ENCODE peak calls at places on chromosomes 13 and 19, in four cellular contexts. Q is IMR-90, Y is HCT116, G is body of pancreas. P is an unnamed sample. For H3K36me3, the result is how much of the 10 kb centered on the place peaks cover.

GRCh38 chr13:52450012-52450792 is at the start of gene VPS36:
- DNase-seq in Q (peak), Y (peak), G (peak), P (peak)

GRCh38 chr19:1715540-1715939 is 37.8 kb upstream of the ONECUT3 start:
- DNase-seq in Q (no peak), Y (no peak), G (no peak), P (no peak)

GRCh38 chr19:6556480-6556879 is 25.7 kb downstream of the TNFSF9 start:
- DNase-seq in Q (no peak), Y (no peak), G (no peak), P (no peak)

GRCh38 chr13:73220966-73221720 is 162.3 kb downstream of the KLF5 start:
- DNase-seq in Q (peak), Y (no peak), G (no peak), P (no peak)

GRCh38 chr19:48664476-48664875 is 8.3 kb downstream of the NTN5 start:
- DNase-seq in Q (no peak), Y (no peak), G (no peak), P (no peak)

GRCh38 chr19:32748497-32748896 is 28.9 kb downstream of the TDRD12 start:
- DNase-seq in Q (no peak), Y (no peak), G (no peak), P (no peak)

GRCh38 chr13:66835040-66835628 is 395.0 kb downstream of the PCDH9 start:
- DNase-seq in Q (peak), Y (no peak), G (peak), P (peak)

GRCh38 chr13:79349011-79349410 is 57.0 kb downstream of the RBM26 start:
- DNase-seq in Q (peak), Y (no peak), G (no peak), P (no peak)

GRCh38 chr13:98878421-98879126 is 99.3 kb downstream of the DOCK9 start:
- DNase-seq in Q (no peak), Y (no peak), G (no peak), P (no peak)

GRCh38 chr13:99302637-99303505 is 4.3 kb downstream of the GPR183 start:
- DNase-seq in Q (no peak), Y (no peak), G (no peak), P (no peak)

DNA sequence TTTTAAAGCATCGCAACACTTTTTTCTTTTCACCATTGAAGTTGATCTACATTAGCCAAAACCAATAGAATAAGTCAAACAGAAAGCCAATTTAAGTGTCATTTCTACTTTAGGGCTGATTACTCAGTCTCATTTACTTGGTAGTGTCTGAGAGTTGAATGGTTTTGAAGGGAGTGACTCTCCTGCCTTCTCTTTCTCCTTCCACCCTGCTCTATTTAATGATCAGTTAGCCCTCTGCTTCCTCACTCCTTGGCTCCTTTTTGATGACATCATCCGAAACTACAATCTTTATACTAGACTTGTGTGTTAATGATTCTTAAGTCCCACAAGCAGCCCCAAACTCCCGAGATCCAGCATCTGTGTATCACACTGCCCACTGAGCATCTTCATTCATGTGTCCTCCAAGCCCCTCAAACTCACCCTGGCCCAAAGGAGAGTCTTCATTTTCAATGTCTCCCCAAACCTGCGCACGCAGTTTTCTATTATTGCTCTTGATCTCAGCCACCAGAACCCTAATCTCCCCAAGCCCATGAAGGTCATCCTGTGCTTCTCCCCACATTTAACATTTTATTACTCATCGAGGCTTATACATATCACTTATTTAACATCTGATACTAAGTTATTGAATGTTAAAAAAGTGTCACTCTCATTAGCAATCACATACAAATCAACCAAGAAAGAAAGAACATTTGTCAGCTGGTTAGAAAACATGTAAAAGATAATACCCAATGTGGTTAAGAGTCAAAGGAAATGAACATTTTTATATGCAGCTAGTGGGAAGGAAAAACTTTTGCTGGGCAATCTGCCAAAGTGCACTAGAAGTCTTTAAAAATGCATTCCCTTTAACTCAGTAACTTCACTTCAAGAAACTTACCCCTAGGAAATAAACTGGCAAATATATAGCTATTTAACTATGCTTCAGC is 32.2 kb upstream of the ARGLU1 start:
- DNase-seq in Q (peak), Y (no peak), G (no peak), P (no peak)
- H3K36me3 ChIP-seq in Q (under half), Y (under half), G (under half), P (under half)

GRCh38 chr19:14606627-14607026 is 23.7 kb downstream of the CLEC17A start:
- DNase-seq in Q (no peak), Y (no peak), G (no peak), P (no peak)

GRCh38 chr19:14599548-14600147 is 16.8 kb downstream of the CLEC17A start:
- DNase-seq in Q (no peak), Y (no peak), G (no peak), P (no peak)

GRCh38 chr19:14603990-14604387 is 21.1 kb downstream of the CLEC17A start:
- DNase-seq in Q (no peak), Y (no peak), G (no peak), P (no peak)
- TF ChIP-seq POLR2A in Q (no peak), Y (no peak), G (no peak), P (no peak)

DNA sequence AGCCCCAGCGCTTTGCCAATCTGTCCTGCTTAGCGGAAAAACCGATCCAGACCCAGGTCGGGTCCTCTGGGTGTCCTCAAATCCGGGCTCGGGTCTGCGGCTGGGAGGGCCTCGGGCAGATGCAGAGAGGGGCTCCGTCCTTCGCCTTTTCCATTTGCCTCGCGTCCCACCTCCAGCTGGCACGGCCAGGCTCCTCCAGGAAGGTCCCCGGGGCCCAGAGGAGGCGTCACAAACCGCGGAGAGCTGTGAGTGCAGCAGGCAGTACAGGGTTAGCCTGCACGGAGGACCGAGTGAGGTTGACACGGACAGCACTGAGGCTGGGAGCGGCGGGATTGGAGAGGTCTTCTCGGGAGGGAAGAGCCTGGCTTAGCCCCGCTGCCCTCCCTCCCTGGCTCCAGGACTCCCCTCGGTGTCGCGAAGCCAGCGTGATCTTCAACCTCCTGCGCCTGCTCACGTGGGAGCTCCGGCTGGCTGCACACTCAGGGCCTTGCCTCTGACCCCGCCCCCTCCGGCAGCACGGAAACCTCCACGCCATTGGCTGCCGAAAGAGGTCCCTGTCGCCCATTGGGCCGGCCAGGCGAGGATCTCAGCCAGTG is 2.8 kb upstream of the IFNL2 start:
- DNase-seq in Q (no peak), Y (no peak), G (no peak), P (no peak)
- H3K36me3 ChIP-seq in Q (under half), Y (under half), G (under half), P (under half)

GRCh38 chr19:47499863-47500830 is 14.7 kb downstream of the NAPA start:
- DNase-seq in Q (no peak), Y (no peak), G (no peak), P (no peak)
- TF ChIP-seq POLR2A in Q (no peak), Y (no peak), G (no peak), P (no peak)

DNA sequence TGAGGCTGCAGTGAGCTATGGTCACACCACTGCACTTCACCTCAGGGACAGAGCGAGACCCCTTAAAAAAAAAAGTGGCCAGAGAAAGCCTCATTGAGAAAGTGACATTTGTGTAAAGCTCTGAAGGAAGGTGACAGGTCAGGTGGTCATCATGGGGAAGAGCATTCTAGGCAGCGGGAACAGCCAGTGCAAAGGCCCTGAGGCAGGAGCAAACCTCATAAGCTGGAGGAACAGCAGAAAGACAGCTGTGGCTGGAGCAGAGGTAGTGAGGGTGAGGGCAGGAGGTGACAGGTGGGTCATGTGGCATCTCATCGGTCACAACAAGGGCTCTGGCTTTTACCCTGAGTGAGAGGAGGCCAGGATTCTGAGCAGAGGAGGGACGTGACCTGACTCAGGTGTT is 64.4 kb downstream of the RYR1 start:
- DNase-seq in Q (no peak), Y (no peak), G (no peak), P (no peak)
- H3K36me3 ChIP-seq in Q (under half), Y (under half), G (under half), P (under half)

GRCh38 chr19:38838986-38839761 is 7.6 kb upstream of the ECH1 start:
- DNase-seq in Q (no peak), Y (no peak), G (no peak), P (no peak)

GRCh38 chr19:38841180-38841766 is 8.5 kb downstream of the HNRNPL start:
- DNase-seq in Q (no peak), Y (no peak), G (no peak), P (no peak)

GRCh38 chr19:38841787-38842438 is 7.9 kb downstream of the HNRNPL start:
- DNase-seq in Q (no peak), Y (no peak), G (no peak), P (no peak)

GRCh38 chr19:38839816-38840582 is 8.4 kb upstream of the ECH1 start:
- DNase-seq in Q (peak), Y (no peak), G (no peak), P (peak)

GRCh38 chr19:38840583-38840968 is 9.0 kb upstream of the ECH1 start:
- DNase-seq in Q (no peak), Y (no peak), G (no peak), P (peak)
- TF ChIP-seq POLR2A in Q (no peak), Y (no peak), G (no peak), P (no peak)

DNA sequence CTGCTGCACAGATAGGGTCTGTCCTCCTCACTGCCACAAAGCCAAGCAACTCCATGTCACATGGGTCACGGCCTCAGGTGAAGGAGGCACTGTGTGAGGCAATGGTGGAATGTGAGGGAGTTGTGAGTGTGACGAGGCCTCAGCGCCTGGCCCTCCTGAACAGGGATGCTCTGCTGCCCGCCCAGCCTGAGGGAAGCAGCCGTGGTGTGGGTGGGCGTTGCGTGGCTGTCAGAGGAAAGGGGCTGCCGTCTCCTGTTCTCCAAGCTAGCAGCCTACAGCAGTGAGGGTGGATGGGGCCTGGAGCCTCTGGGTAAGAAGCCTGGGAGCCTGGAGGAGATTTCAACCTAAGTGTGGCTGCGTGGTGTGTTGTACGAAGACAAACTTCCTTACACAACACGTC is 125.0 kb downstream of the COL4A1 start:
- DNase-seq in Q (no peak), Y (no peak), G (no peak), P (no peak)
- H3K36me3 ChIP-seq in Q (half or more), Y (under half), G (under half), P (half or more)